ENCODE peak calls at places on chromosome 20, in six cellular contexts. C, F, Q, Z, A and I are unnamed samples.

GRCh38 chr20:48536206-48536605 is 291.6 kb downstream of the PREX1 start:
- DNase-seq in A (no peak), F (no peak), Q (no peak), C (no peak), Z (no peak), I (no peak)

GRCh38 chr20:56788041-56788670 is 159.1 kb downstream of the TFAP2C start:
- DNase-seq in Q (peak; percentile 77), A (no peak), C (peak; percentile 94), Z (no peak), F (no peak), I (no peak)

GRCh38 chr20:58091810-58092209 is 136.6 kb downstream of the ANKRD60 start:
- DNase-seq in C (no peak), F (no peak), Z (no peak), A (no peak), Q (no peak), I (no peak)

GRCh38 chr20:5434116-5434515 is 117.4 kb upstream of the PROKR2 start:
- DNase-seq in Z (no peak), C (no peak), A (no peak), Q (no peak), F (no peak), I (no peak)

GRCh38 chr20:58113706-58114105 is 114.7 kb downstream of the ANKRD60 start:
- DNase-seq in Q (no peak), Z (no peak), A (no peak), C (no peak), F (no peak), I (no peak)

GRCh38 chr20:32387262-32387661 is 29.1 kb downstream of the ASXL1 start:
- DNase-seq in A (no peak), Z (no peak), Q (no peak), C (no peak), F (peak; percentile 85), I (no peak)

GRCh38 chr20:62975812-62976413 is 23.4 kb downstream of the SLC17A9 start:
- DNase-seq in A (no peak), F (no peak), C (no peak), Q (no peak), Z (no peak), I (no peak)

GRCh38 chr20:18197382-18198070 is 59.9 kb downstream of the KAT14 start:
- DNase-seq in Z (no peak), A (no peak), F (no peak), C (no peak), Q (no peak), I (no peak)

GRCh38 chr20:33744773-33745385 is 13.1 kb downstream of the ZNF341 start:
- DNase-seq in A (no peak), F (no peak), C (no peak), Z (no peak), Q (no peak), I (no peak)

GRCh38 chr20:6034134-6034969 is 19.5 kb downstream of the LRRN4 start:
- DNase-seq in Z (no peak), F (no peak), C (no peak), Q (peak; percentile 32), A (no peak), I (no peak)

GRCh38 chr20:6178537-6178936 is 55.7 kb upstream of the FERMT1 start:
- DNase-seq in A (no peak), C (peak; percentile 16), Z (no peak), Q (peak; percentile 14), F (no peak), I (no peak)

GRCh38 chr20:34717230-34718095 is 13.3 kb downstream of the TP53INP2 start:
- DNase-seq in A (no peak), C (no peak), Q (no peak), Z (no peak), F (no peak), I (no peak)

GRCh38 chr20:39070484-39071231 is 108.5 kb downstream of the DHX35 start:
- DNase-seq in Z (no peak), C (peak; percentile 80), Q (peak; percentile 76), F (no peak), A (no peak), I (no peak)

GRCh38 chr20:41135187-41135887 is 2.0 kb upstream of the PLCG1 start:
- DNase-seq in Q (no peak), Z (no peak), A (no peak), F (peak; percentile 60), C (no peak), I (peak; percentile 56)

GRCh38 chr20:33211817-33212424 is 5.2 kb upstream of the BPIFA3 start:
- DNase-seq in A (no peak), Z (no peak), C (peak; percentile 24), F (peak; percentile 10), Q (peak; percentile 32), I (no peak)

GRCh38 chr20:219290-220115 is 7.6 kb upstream of the DEFB129 start:
- DNase-seq in C (peak; percentile 5), A (no peak), F (no peak), Z (no peak), Q (peak; percentile 30), I (no peak)

GRCh38 chr20:36830791-36831691 is 44.9 kb upstream of the TLDC2 start:
- DNase-seq in Q (peak; percentile 75), Z (no peak), F (no peak), A (no peak), C (peak; percentile 80), I (no peak)

GRCh38 chr20:41029150-41029872 is 689 bp downstream of the TOP1 start:
- DNase-seq in A (no peak), C (no peak), Z (no peak), F (peak; percentile 40), Q (peak; percentile 31), I (no peak)

GRCh38 chr20:8223096-8223870 is 91.2 kb downstream of the PLCB1 start:
- DNase-seq in Q (peak; percentile 35), Z (no peak), C (peak; percentile 75), F (no peak), A (no peak), I (no peak)

GRCh38 chr20:46802696-46803445 is 91.8 kb upstream of the EYA2 start:
- DNase-seq in Z (no peak), F (no peak), C (no peak), Q (no peak), A (no peak), I (no peak)

GRCh38 chr20:1802385-1803215 is 92.6 kb upstream of the SIRPA start:
- DNase-seq in Z (no peak), Q (peak; percentile 77), A (no peak), F (peak; percentile 10), C (peak; percentile 29), I (no peak)

GRCh38 chr20:24738981-24739633 is 210.0 kb upstream of the CST7 start:
- DNase-seq in F (peak; percentile 3), Q (no peak), C (no peak), A (no peak), Z (no peak), I (no peak)

GRCh38 chr20:19975436-19975799 is 41.7 kb upstream of the NAA20 start:
- DNase-seq in C (no peak), Z (no peak), F (no peak), A (no peak), Q (peak; percentile 28), I (no peak)